ENCODE peak calls at places on chromosomes 5 and 9, in six cellular contexts. C is H54, U is stomach, O is tibial nerve, G is testis, M is erythroblast. D is an unnamed sample.

GRCh38 chr5:132807163-132807838 is 5.8 kb upstream of the SOWAHA start:
- DNase-seq in O (no peak), M (peak; percentile 53), G (peak; percentile 25), U (peak; percentile 77), C (no peak), D (no peak)

GRCh38 chr5:61969347-61969746 is 336.7 kb upstream of the KIF2A start:
- DNase-seq in O (no peak), C (no peak), U (no peak), G (no peak), M (no peak), D (no peak)

GRCh38 chr9:92140754-92141143 is 25.5 kb upstream of the SPTLC1 start:
- DNase-seq in O (no peak), U (no peak), G (no peak), M (no peak), C (no peak), D (no peak)

GRCh38 chr5:174571662-174572397 is 152.6 kb upstream of the MSX2 start:
- DNase-seq in O (peak; percentile 63), G (peak; percentile 57), M (no peak), U (peak; percentile 49), C (peak; percentile 90), D (peak; percentile 98)

GRCh38 chr5:159619826-159620225 is 289.5 kb upstream of the IL12B start:
- DNase-seq in O (no peak), C (no peak), M (no peak), G (no peak), U (no peak), D (no peak)

GRCh38 chr5:1182360-1182632 is 19.1 kb upstream of the SLC6A19 start:
- DNase-seq in O (no peak), U (no peak), C (no peak), M (no peak), G (no peak), D (no peak)

GRCh38 chr5:20113031-20113685 is 125.2 kb upstream of the CDH18 start:
- DNase-seq in M (no peak), C (no peak), G (no peak), U (no peak), O (no peak), D (no peak)

GRCh38 chr9:121395558-121395957 is 25.5 kb upstream of the STOM start:
- DNase-seq in C (no peak), U (no peak), M (no peak), G (no peak), O (no peak), D (no peak)

GRCh38 chr5:124639095-124639665 is 107.3 kb downstream of the ZNF608 start:
- DNase-seq in M (no peak), U (no peak), O (no peak), C (no peak), G (no peak), D (no peak)

GRCh38 chr5:36607114-36607561 is 732 bp downstream of the SLC1A3 start:
- DNase-seq in U (no peak), C (no peak), M (no peak), O (no peak), G (peak; percentile 46), D (peak; percentile 30)

GRCh38 chr5:57816108-57816507 is 333.5 kb upstream of the ACTBL2 start:
- DNase-seq in C (peak; percentile 29), U (no peak), G (no peak), M (no peak), O (no peak), D (peak; percentile 98)

GRCh38 chr5:135559342-135559741 is 19.4 kb downstream of the CXCL14 start:
- DNase-seq in M (peak; percentile 29), O (no peak), C (peak; percentile 57), U (no peak), G (peak; percentile 80), D (peak; percentile 10)

GRCh38 chr9:121192518-121192917 is 9.2 kb downstream of the RAB14 start:
- DNase-seq in G (no peak), U (no peak), M (no peak), C (no peak), O (no peak), D (no peak)

GRCh38 chr5:122076023-122076422 is 2.0 kb downstream of the LOX start:
- DNase-seq in O (no peak), C (no peak), G (no peak), U (no peak), M (no peak), D (no peak)

GRCh38 chr5:155726267-155726666 is 600.7 kb upstream of the SGCD start:
- DNase-seq in C (no peak), U (no peak), G (peak; percentile 63), O (peak; percentile 14), M (no peak), D (peak; percentile 4)

GRCh38 chr9:91035825-91036208 is 234.2 kb downstream of the SYK start:
- DNase-seq in M (no peak), G (no peak), C (no peak), O (no peak), U (no peak), D (no peak)

GRCh38 chr9:130260816-130261765 is 4.5 kb upstream of the HMCN2 start:
- DNase-seq in G (no peak), U (no peak), M (no peak), C (no peak), O (no peak), D (no peak)

GRCh38 chr5:39713224-39713911 is 288.6 kb upstream of the DAB2 start:
- DNase-seq in U (no peak), M (no peak), O (peak; percentile 15), G (peak; percentile 32), C (no peak), D (peak; percentile 2)

GRCh38 chr5:113204525-113205161 is 228.0 kb downstream of the DCP2 start:
- DNase-seq in G (no peak), C (no peak), U (no peak), O (peak; percentile 72), M (no peak), D (peak; percentile 64)

GRCh38 chr5:143349127-143349526 is 54.4 kb downstream of the NR3C1 start:
- DNase-seq in G (no peak), O (no peak), U (no peak), C (no peak), M (no peak), D (peak; percentile 37)

GRCh38 chr5:172454355-172455086 is at the start of gene SH3PXD2B:
- DNase-seq in U (peak; percentile 63), O (no peak), M (peak; percentile 18), C (peak; percentile 61), G (no peak), D (no peak)

GRCh38 chr9:84463272-84463671 is 122.7 kb upstream of the SLC28A3 start:
- DNase-seq in U (no peak), G (no peak), O (no peak), M (no peak), C (no peak), D (no peak)

GRCh38 chr5:109718216-109718615 is 28.5 kb downstream of the MAN2A1 start:
- DNase-seq in U (no peak), M (no peak), O (no peak), C (no peak), G (no peak), D (no peak)

GRCh38 chr5:80745490-80745889 is 90.7 kb upstream of the DHFR start:
- DNase-seq in M (no peak), C (peak; percentile 22), U (no peak), G (no peak), O (no peak), D (peak; percentile 67)

GRCh38 chr5:138725153-138725884 is 27.9 kb upstream of the CTNNA1 start:
- DNase-seq in C (peak; percentile 61), G (peak; percentile 23), U (peak; percentile 71), M (peak; percentile 18), O (peak; percentile 7), D (peak; percentile 48)

GRCh38 chr9:22307013-22307711 is 139.5 kb upstream of the DMRTA1 start:
- DNase-seq in U (peak; percentile 29), C (no peak), G (peak; percentile 45), M (peak; percentile 22), O (peak; percentile 15), D (peak; percentile 55)

DNA sequence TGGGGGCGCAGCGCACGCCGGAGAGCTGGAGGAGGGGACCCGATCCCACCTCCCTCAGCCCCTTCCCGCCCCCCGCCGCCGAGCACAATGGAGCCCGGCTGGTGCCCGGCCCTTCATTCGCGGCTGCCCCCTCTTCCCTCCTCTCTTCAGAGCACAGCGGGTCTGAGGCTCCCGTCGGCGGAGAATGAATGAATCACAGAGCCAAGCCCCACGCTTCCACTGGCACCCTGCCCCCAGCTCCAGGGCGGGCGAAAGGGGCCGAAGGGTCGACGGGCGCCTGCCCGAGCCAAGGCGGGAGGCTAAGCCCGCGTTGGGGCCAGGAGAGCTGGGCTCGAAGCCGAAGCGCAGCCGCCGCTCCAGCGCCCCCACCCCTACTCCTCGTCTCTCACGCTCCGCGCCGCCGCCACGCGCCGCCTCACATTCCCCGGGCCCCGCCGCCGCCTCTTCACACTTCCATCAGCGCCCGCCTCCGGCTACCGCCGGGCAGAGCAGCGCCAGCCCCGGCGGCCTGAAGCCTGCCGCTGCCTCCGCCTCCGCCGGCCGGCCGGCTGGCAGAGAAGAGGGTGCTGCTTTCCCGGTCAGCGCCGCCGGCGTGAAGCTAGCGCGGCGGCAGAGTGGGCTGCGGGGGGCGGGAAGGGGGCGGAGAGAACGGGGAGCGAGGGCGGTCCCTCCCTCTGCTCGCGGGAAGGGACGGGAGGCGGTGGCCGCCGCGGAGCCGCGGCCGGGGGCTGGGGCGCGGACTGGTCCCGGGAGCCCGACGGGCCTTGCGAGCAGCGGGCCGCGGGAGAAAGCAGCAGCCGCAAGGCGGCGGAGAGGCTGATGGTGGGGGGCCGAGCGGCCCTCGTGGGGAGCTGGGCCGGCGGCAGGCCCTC is at the start of gene HOMER1:
- DNase-seq in O (peak; percentile 55), C (peak; percentile 54), U (peak; percentile 76), M (peak; percentile 83), G (peak; percentile 80), D (peak; percentile 73)
- TF ChIP-seq POLR2A in O (no peak), C (peak; percentile 79), U (no peak), M (no peak), G (no peak), D (peak; percentile 90)

DNA sequence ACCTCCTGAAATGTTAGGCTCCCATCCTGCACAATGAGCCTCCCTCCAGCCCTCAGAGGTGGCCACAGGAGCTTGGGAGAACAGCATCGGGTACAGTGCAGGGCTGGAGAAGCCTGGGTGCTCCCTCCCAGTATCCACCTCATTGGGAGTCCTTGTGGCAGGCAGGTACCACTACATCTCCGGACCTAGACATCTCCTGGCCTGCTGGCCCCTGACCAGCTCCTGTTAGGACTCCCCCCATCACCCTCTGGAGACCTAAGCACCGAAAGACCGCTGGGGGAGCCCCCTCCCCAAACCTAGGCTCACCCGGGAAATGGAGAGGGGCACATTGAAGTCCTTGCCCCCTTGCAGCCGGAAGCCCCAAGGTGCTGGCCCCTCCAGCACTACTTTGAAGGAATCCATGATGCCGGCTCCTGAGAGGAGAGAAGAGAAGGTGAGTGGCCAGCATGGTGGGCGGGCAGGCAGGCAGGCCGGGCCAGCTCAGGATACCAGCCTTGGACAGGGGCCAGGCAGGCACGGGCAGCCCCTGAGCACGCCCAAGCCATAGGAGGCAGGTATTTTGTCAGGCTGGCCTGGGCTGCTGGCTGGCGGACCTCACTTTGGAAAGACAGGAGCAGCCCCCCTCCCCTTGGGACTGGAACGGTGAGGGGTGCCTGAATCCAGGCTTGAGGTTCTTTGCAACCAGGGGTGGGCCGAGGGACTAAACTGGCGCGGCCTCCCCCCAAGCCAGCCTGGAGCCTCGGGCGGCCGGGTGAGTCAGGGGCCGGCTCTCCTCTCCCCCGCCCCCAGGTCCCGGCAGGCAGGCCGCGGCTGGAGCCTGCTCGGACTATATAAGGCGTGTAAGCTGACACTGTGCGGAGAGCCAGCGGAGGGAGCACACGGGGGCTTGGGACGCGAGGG is 1.0 kb downstream of the PDLIM7 start:
- DNase-seq in U (peak; percentile 51), M (peak; percentile 66), O (peak; percentile 56), G (peak; percentile 74), C (peak; percentile 75), D (peak; percentile 94)
- TF ChIP-seq POLR2A in U (no peak), M (no peak), O (no peak), G (no peak), C (no peak), D (no peak)

GRCh38 chr9:113602126-113603119 is 138.9 kb downstream of the RGS3 start:
- DNase-seq in G (peak; percentile 76), C (no peak), O (no peak), U (peak; percentile 58), M (peak; percentile 34), D (peak; percentile 88)
- TF ChIP-seq POLR2A in G (no peak), C (no peak), O (no peak), U (no peak), M (no peak), D (no peak)

GRCh38 chr9:136400038-136400834 is at the start of gene SNAPC4:
- DNase-seq in O (peak; percentile 66), G (peak; percentile 87), C (peak; percentile 100), M (peak; percentile 91), U (peak; percentile 89), D (peak; percentile 78)
- TF ChIP-seq POLR2A in O (no peak), G (no peak), C (peak; percentile 88), M (peak; percentile 53), U (no peak), D (peak; percentile 71)